ENCODE peak calls at places on chromosomes 13 and 19, in five cellular contexts. C is endothelial cell of umbilical vein; O is thoracic aorta; D is activated naive CD4-positive, alpha-beta T cell; T is neural crest cell. J is an unnamed sample.

GRCh38 chr19:46303702-46304397 is 7.0 kb downstream of the HIF3A start:
- DNase-seq in T (peak), O (no peak), D (no peak), C (no peak), J (peak)

GRCh38 chr13:96581741-96582140 is 412.5 kb downstream of the OXGR1 start:
- DNase-seq in T (no peak), C (no peak), O (no peak), D (no peak), J (no peak)

GRCh38 chr19:10884273-10884672 is 12.9 kb downstream of the CARM1 start:
- DNase-seq in T (no peak), O (no peak), C (no peak), D (no peak), J (no peak)

GRCh38 chr19:10418281-10419199 is 1.8 kb upstream of the PDE4A start:
- DNase-seq in C (no peak), D (no peak), T (no peak), O (no peak), J (no peak)

GRCh38 chr13:64505511-64505910 is 2724.6 kb downstream of the PCDH9 start:
- DNase-seq in C (no peak), O (no peak), D (no peak), T (no peak), J (no peak)

GRCh38 chr19:2887391-2887914 is 13.3 kb upstream of the ZNF57 start:
- DNase-seq in O (no peak), C (peak), D (no peak), T (no peak), J (peak)

GRCh38 chr19:49486710-49487276 is 615 bp upstream of the RPL13A start:
- DNase-seq in C (no peak), T (no peak), D (no peak), O (no peak), J (no peak)

GRCh38 chr19:12996542-12997094 is 1.3 kb downstream of the NFIX start:
- DNase-seq in C (peak), O (no peak), T (no peak), D (no peak), J (no peak)

GRCh38 chr13:42574435-42575311 is 721 bp downstream of the TNFSF11 start:
- DNase-seq in C (no peak), O (no peak), D (peak), T (no peak), J (no peak)

GRCh38 chr13:42333613-42334328 is 61.8 kb downstream of the AKAP11 start:
- DNase-seq in O (no peak), D (no peak), T (no peak), C (peak), J (no peak)

GRCh38 chr19:7492142-7493055 is 3.6 kb upstream of the PEX11G start:
- DNase-seq in O (no peak), D (no peak), C (peak), T (no peak), J (no peak)

GRCh38 chr19:46311444-46311843 is 14.6 kb downstream of the HIF3A start:
- DNase-seq in C (no peak), D (no peak), T (no peak), O (no peak), J (no peak)

GRCh38 chr19:6260912-6261636 is 18.7 kb downstream of the MLLT1 start:
- DNase-seq in O (no peak), T (peak), D (no peak), C (peak), J (no peak)

GRCh38 chr19:39325778-39326680 is 5.4 kb upstream of the LRFN1 start:
- DNase-seq in T (no peak), O (no peak), D (no peak), C (no peak), J (no peak)

GRCh38 chr19:18865106-18865972 is 30.6 kb downstream of the CERS1 start:
- DNase-seq in C (no peak), D (no peak), T (no peak), O (no peak), J (no peak)

GRCh38 chr13:43573361-43573740 is 213.4 kb downstream of the ENOX1 start:
- DNase-seq in T (no peak), D (no peak), C (peak), O (no peak), J (no peak)

GRCh38 chr13:31588331-31588730 is 151.0 kb upstream of the RXFP2 start:
- DNase-seq in C (no peak), O (no peak), D (no peak), T (no peak), J (no peak)

GRCh38 chr13:80141114-80141849 is 199.6 kb downstream of the SPRY2 start:
- DNase-seq in D (no peak), O (peak), T (no peak), C (peak), J (no peak)

GRCh38 chr13:30119476-30119875 is 187.9 kb downstream of the KATNAL1 start:
- DNase-seq in D (no peak), C (no peak), T (no peak), O (no peak), J (no peak)

GRCh38 chr19:16121967-16122366 is 10.3 kb downstream of the RAB8A start:
- DNase-seq in C (no peak), D (no peak), T (no peak), O (no peak), J (no peak)

GRCh38 chr19:44657211-44657921 is 13.7 kb downstream of the PVR start:
- DNase-seq in D (peak), T (peak), C (peak), O (peak), J (peak)

J was measured in NCI-H1930.